ENCODE peak calls at places on chromosomes 11 and 22, in nine cellular contexts. I, W, L, U, V, G, D, A and C are unnamed samples.

GRCh38 chr11:131235328-131236298 is 134.8 kb upstream of the NTM start:
- DNase-seq in W (no peak), V (no peak), G (no peak), U (no peak), L (no peak), D (no peak), I (no peak), A (no peak), C (no peak)

GRCh38 chr11:7469351-7469865 is 15.9 kb upstream of the OLFML1 start:
- DNase-seq in A (no peak), U (no peak), W (no peak), L (no peak), G (no peak), I (no peak), V (no peak), D (no peak), C (no peak)

GRCh38 chr22:29370556-29370955 is 17.8 kb downstream of the AP1B1 start:
- DNase-seq in W (no peak), A (no peak), V (no peak), G (no peak), U (no peak), L (no peak), I (peak; percentile 18), D (no peak), C (no peak)

GRCh38 chr11:61266602-61267001 is 25.6 kb downstream of the PGA5 start:
- DNase-seq in I (no peak), D (no peak), U (no peak), G (no peak), W (peak; percentile 36), L (no peak), A (no peak), V (no peak), C (no peak)

GRCh38 chr11:94494200-94494545 is 389 bp downstream of the ANKRD49 start:
- DNase-seq in L (no peak), D (no peak), G (no peak), U (no peak), A (no peak), I (no peak), V (no peak), W (no peak), C (no peak)

GRCh38 chr11:80307676-80308075 is 866.8 kb upstream of the TENM4 start:
- DNase-seq in I (no peak), G (no peak), L (no peak), D (no peak), V (no peak), A (no peak), W (no peak), U (no peak), C (no peak)

GRCh38 chr11:63445720-63446119 is 45.2 kb downstream of the PLAAT5 start:
- DNase-seq in V (no peak), A (no peak), L (no peak), W (no peak), G (no peak), U (no peak), I (no peak), D (no peak), C (peak; percentile 22)

GRCh38 chr22:19197997-19198865 is 19.7 kb upstream of the SLC25A1 start:
- DNase-seq in U (no peak), G (no peak), D (no peak), V (no peak), L (no peak), W (no peak), I (no peak), A (no peak), C (no peak)

GRCh38 chr11:121099885-121100284 is 1.2 kb upstream of the TECTA start:
- DNase-seq in U (no peak), V (no peak), A (no peak), G (no peak), W (no peak), I (no peak), L (no peak), D (no peak), C (no peak)

GRCh38 chr22:39471421-39472141 is 14.8 kb downstream of the MGAT3 start:
- DNase-seq in V (peak; percentile 59), D (no peak), W (peak; percentile 58), U (no peak), I (peak; percentile 45), A (no peak), G (no peak), L (no peak), C (no peak)

GRCh38 chr11:111449158-111449557 is 63.0 kb downstream of the BTG4 start:
- DNase-seq in L (no peak), I (no peak), D (no peak), G (no peak), A (no peak), W (no peak), V (no peak), U (no peak), C (no peak)

GRCh38 chr22:49689858-49690257 is 137.8 kb downstream of the BRD1 start:
- DNase-seq in U (no peak), W (no peak), V (no peak), A (no peak), D (no peak), I (no peak), G (no peak), L (no peak), C (no peak)

GRCh38 chr11:106426696-106427095 is 349.2 kb downstream of the AASDHPPT start:
- DNase-seq in W (no peak), D (no peak), A (no peak), U (no peak), V (no peak), G (no peak), I (no peak), L (no peak), C (peak; percentile 12)

GRCh38 chr11:102139081-102139498 is 28.8 kb downstream of the YAP1 start:
- DNase-seq in D (no peak), U (no peak), I (peak; percentile 55), G (no peak), V (no peak), A (peak; percentile 9), W (peak; percentile 86), L (no peak), C (no peak)

GRCh38 chr11:12206529-12206928 is 96.1 kb downstream of the MICAL2 start:
- DNase-seq in U (no peak), D (no peak), L (no peak), I (peak; percentile 59), W (no peak), G (no peak), A (no peak), V (no peak), C (no peak)
- H3K27ac ChIP-seq in U (no peak overlapping the region), D (no peak overlapping the region), L (no peak overlapping the region), I (peak overlapping the region; percentile 20), W (no peak overlapping the region), G (no peak overlapping the region), A (peak overlapping the region; percentile 54), V (no peak overlapping the region), C (peak overlapping the region; percentile 39)

GRCh38 chr11:76656571-76657081 is 13.9 kb downstream of the LRRC32 start:
- DNase-seq in L (no peak), I (no peak), A (no peak), V (no peak), G (no peak), W (no peak), U (no peak), D (no peak), C (no peak)

GRCh38 chr11:76657139-76657823 is 13.3 kb downstream of the LRRC32 start:
- DNase-seq in D (no peak), U (no peak), I (no peak), G (no peak), V (no peak), W (no peak), A (no peak), L (no peak), C (no peak)

GRCh38 chr11:76657824-76658170 is 12.8 kb downstream of the LRRC32 start:
- DNase-seq in W (no peak), V (no peak), L (no peak), I (no peak), U (no peak), A (no peak), G (no peak), D (no peak), C (no peak)

GRCh38 chr11:76658651-76659650 is 11.6 kb downstream of the LRRC32 start:
- DNase-seq in D (no peak), I (no peak), L (no peak), U (no peak), V (no peak), G (no peak), W (peak; percentile 12), A (no peak), C (no peak)

DNA sequence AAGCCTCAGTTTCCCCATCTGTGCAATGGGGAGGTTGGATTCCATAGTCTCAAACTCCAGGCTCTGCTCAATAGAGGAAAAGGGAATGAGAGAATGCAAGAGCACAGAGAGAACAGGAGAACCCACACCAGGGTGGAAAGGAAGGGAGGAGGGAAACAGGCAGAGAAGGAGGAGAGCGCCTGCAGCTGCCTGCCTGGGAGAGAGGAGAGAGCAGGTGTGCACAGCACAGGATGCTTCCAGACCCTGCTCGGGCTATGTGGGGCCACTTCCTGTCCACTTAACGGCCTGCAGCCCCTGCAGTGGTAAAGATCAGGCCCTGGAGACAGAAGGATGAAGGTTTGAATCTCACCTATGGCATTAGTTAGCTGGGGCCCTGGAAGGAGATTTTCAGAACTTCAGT is 12.3 kb downstream of the LRRC32 start:
- DNase-seq in A (no peak), I (no peak), L (no peak), W (no peak), G (no peak), D (no peak), V (no peak), U (no peak), C (no peak)
- H3K27ac ChIP-seq in A (no peak overlapping the region), I (no peak overlapping the region), L (no peak overlapping the region), W (no peak overlapping the region), G (no peak overlapping the region), D (no peak overlapping the region), V (no peak overlapping the region), U (no peak overlapping the region), C (no peak overlapping the region)

GRCh38 chr11:118715837-118716260 is 36.4 kb upstream of the TREH start:
- DNase-seq in W (peak; percentile 42), D (no peak), U (no peak), A (no peak), L (no peak), V (no peak), G (no peak), I (no peak), C (no peak)
- H3K27ac ChIP-seq in W (peak overlapping the region; percentile 15), D (no peak overlapping the region), U (no peak overlapping the region), A (peak overlapping the region; percentile 66), L (no peak overlapping the region), V (peak overlapping the region; percentile 1), G (no peak overlapping the region), I (no peak overlapping the region), C (no peak overlapping the region)

GRCh38 chr11:1761857-1762536 is 1.7 kb downstream of the CTSD start:
- DNase-seq in L (no peak), U (peak; percentile 60), G (no peak), I (peak; percentile 61), A (no peak), W (no peak), D (no peak), V (no peak), C (no peak)

GRCh38 chr11:1759151-1759850 is 4.4 kb downstream of the CTSD start:
- DNase-seq in A (no peak), V (no peak), I (peak; percentile 59), U (peak; percentile 65), L (no peak), W (no peak), G (no peak), D (peak; percentile 20), C (no peak)

GRCh38 chr11:1759851-1760220 is 3.9 kb downstream of the CTSD start:
- DNase-seq in A (no peak), D (no peak), V (no peak), L (no peak), U (peak; percentile 55), I (no peak), G (no peak), W (no peak), C (no peak)

GRCh38 chr11:1761110-1761856 is 2.4 kb downstream of the CTSD start:
- DNase-seq in I (peak; percentile 59), W (no peak), L (no peak), G (no peak), V (no peak), D (peak; percentile 15), A (no peak), U (peak; percentile 61), C (no peak)

GRCh38 chr11:1760351-1761109 is 3.2 kb downstream of the CTSD start:
- DNase-seq in I (peak; percentile 97), D (peak; percentile 91), A (peak; percentile 60), U (peak; percentile 94), V (peak; percentile 89), G (peak; percentile 66), L (peak; percentile 62), W (peak; percentile 70), C (no peak)
- H3K27ac ChIP-seq in I (peak overlapping the region; percentile 68), D (peak overlapping the region; percentile 98), A (peak overlapping the region; percentile 74), U (peak overlapping the region; percentile 95), V (peak overlapping the region; percentile 98), G (peak overlapping the region; percentile 96), L (peak overlapping the region; percentile 95), W (peak overlapping the region; percentile 50), C (no peak overlapping the region)